ENCODE peak calls at places on chromosomes 2 and 18, in ten cellular contexts. T is cardiac muscle cell; Q is neural crest cell; P is fibroblast of mammary gland; N is HCT116; B is CD8-positive, alpha-beta T cell; U is OCI-LY7; F is foreskin fibroblast; X is CD4-positive, alpha-beta T cell; H is GM20000. K is an unnamed sample.

GRCh38 chr18:24089059-24089458 is 49.8 kb upstream of the CABYR start:
- DNase-seq in T (peak; percentile 32), Q (no peak), P (no peak), N (no peak), B (no peak), U (no peak), F (peak; percentile 31), X (no peak), H (no peak), K (no peak)

GRCh38 chr18:11377766-11378540 is 228.6 kb upstream of the PIEZO2 start:
- DNase-seq in T (no peak), Q (no peak), P (no peak), N (no peak), B (no peak), U (no peak), F (no peak), X (no peak), H (no peak), K (no peak)

GRCh38 chr2:50957880-50958279 is 74.1 kb downstream of the NRXN1 start:
- DNase-seq in T (no peak), Q (no peak), P (peak; percentile 48), N (no peak), B (no peak), U (no peak), F (peak; percentile 68), X (no peak), H (no peak), K (no peak)

GRCh38 chr2:195562624-195563566 is 94.1 kb upstream of the SLC39A10 start:
- DNase-seq in T (no peak), Q (no peak), P (no peak), N (no peak), B (no peak), U (peak; percentile 48), F (peak; percentile 24), X (no peak), H (no peak), K (no peak)

GRCh38 chr2:97935719-97936161 is 60.0 kb downstream of the TMEM131 start:
- DNase-seq in T (peak; percentile 29), Q (no peak), P (peak; percentile 71), N (peak; percentile 28), B (no peak), U (peak; percentile 44), F (peak; percentile 66), X (no peak), H (no peak), K (no peak)

GRCh38 chr2:24471662-24472061 is 19.4 kb upstream of the NCOA1 start:
- DNase-seq in T (no peak), Q (no peak), P (no peak), N (no peak), B (no peak), U (no peak), F (no peak), X (no peak), H (no peak), K (no peak)

GRCh38 chr2:178177066-178177679 is 17.1 kb upstream of the OSBPL6 start:
- DNase-seq in T (no peak), Q (no peak), P (peak; percentile 60), N (no peak), B (no peak), U (no peak), F (peak; percentile 58), X (no peak), H (no peak), K (no peak)

GRCh38 chr2:32925283-32925682 is 21.5 kb upstream of the LTBP1 start:
- DNase-seq in T (no peak), Q (no peak), P (no peak), N (no peak), B (no peak), U (no peak), F (no peak), X (no peak), H (no peak), K (no peak)

GRCh38 chr2:1141079-1141478 is 190.4 kb downstream of the SNTG2 start:
- DNase-seq in T (no peak), Q (no peak), P (no peak), N (no peak), B (no peak), U (no peak), F (no peak), X (no peak), H (no peak), K (no peak)

GRCh38 chr2:157874997-157875719 is 972 bp downstream of the ACVR1 start:
- DNase-seq in T (peak; percentile 45), Q (no peak), P (peak; percentile 95), N (no peak), B (no peak), U (peak; percentile 10), F (peak; percentile 91), X (peak; percentile 22), H (no peak), K (no peak)

GRCh38 chr2:202035941-202036372 is 2.3 kb downstream of the FZD7 start:
- DNase-seq in T (peak; percentile 17), Q (no peak), P (peak; percentile 7), N (no peak), B (no peak), U (no peak), F (no peak), X (no peak), H (no peak), K (no peak)

GRCh38 chr18:12608292-12608691 is 49.6 kb downstream of the SPIRE1 start:
- DNase-seq in T (no peak), Q (no peak), P (peak; percentile 70), N (no peak), B (no peak), U (no peak), F (peak; percentile 66), X (no peak), H (no peak), K (no peak)

GRCh38 chr2:3727397-3728045 is 24.1 kb downstream of the DCDC2C start:
- DNase-seq in T (no peak), Q (no peak), P (no peak), N (no peak), B (no peak), U (no peak), F (no peak), X (no peak), H (no peak), K (no peak)

GRCh38 chr18:31275722-31276463 is 42.1 kb upstream of the DSG1 start:
- DNase-seq in T (no peak), Q (no peak), P (peak; percentile 7), N (peak; percentile 18), B (no peak), U (no peak), F (no peak), X (no peak), H (no peak), K (no peak)

GRCh38 chr2:38265461-38265860 is 111.6 kb downstream of the ATL2 start:
- DNase-seq in T (no peak), Q (no peak), P (peak; percentile 43), N (no peak), B (no peak), U (no peak), F (no peak), X (no peak), H (no peak), K (no peak)

DNA sequence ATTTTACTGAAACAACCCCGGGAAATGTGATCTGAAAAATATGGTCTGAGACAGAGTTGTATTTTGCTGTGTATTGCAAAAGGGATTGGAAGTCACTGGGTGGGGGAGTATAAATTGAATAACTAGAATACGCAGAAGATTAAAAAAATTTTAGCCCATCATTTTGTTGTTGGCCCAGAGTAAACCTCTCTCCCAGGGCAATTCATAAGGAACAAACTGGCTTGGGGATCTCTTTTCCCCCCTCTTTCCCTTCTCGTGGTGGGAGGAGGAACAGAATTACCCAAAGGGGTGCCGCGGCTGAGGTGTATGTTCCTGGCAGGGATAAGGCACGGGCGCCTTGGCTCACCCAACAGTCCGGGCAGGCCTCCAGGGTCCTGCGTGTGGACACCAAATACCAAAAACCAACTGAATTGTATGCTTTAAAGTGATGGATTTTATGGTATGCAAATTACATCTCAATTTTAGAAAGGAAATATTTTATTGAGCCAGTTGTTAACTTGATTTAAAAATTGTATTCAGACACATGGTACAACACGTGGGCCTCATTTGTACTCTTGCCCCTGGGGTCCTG is 121.2 kb upstream of the SPRED2 start:
- DNase-seq in T (no peak), Q (no peak), P (no peak), N (no peak), B (no peak), U (no peak), F (no peak), X (no peak), H (no peak), K (no peak)
- TF ChIP-seq CTCF in T (no peak), Q (no peak), P (no peak), N (no peak), B (no peak), U (no peak), F (no peak), X (no peak), H (no peak), K (peak; percentile 51)

GRCh38 chr2:240269380-240269779 is 128.9 kb upstream of the OTOS start:
- DNase-seq in T (no peak), Q (no peak), P (no peak), N (no peak), B (no peak), U (no peak), F (no peak), X (no peak), H (no peak), K (no peak)
- TF ChIP-seq CTCF in T (no peak), Q (no peak), P (no peak), N (no peak), B (no peak), U (no peak), F (no peak), X (no peak), H (no peak), K (no peak)

GRCh38 chr18:67199993-67200617 is 316.4 kb downstream of the DSEL start:
- DNase-seq in T (peak; percentile 52), Q (no peak), P (peak; percentile 76), N (peak; percentile 8), B (no peak), U (peak; percentile 16), F (peak; percentile 64), X (no peak), H (peak; percentile 26), K (no peak)
- TF ChIP-seq CTCF in T (peak; percentile 67), Q (peak; percentile 88), P (peak; percentile 60), N (peak; percentile 29), B (peak; percentile 68), U (peak; percentile 68), F (peak; percentile 44), X (peak; percentile 72), H (peak; percentile 31), K (no peak)

GRCh38 chr18:78603102-78603501 is 376.5 kb upstream of the SALL3 start:
- DNase-seq in T (no peak), Q (no peak), P (no peak), N (no peak), B (no peak), U (no peak), F (no peak), X (no peak), H (no peak), K (no peak)
- TF ChIP-seq CTCF in T (no peak), Q (no peak), P (no peak), N (no peak), B (no peak), U (no peak), F (no peak), X (no peak), H (no peak), K (no peak)

GRCh38 chr2:37201766-37202165 is 5.5 kb downstream of the CEBPZOS start:
- DNase-seq in T (no peak), Q (no peak), P (peak; percentile 38), N (no peak), B (no peak), U (peak; percentile 16), F (no peak), X (no peak), H (no peak), K (peak; percentile 27)
- TF ChIP-seq CTCF in T (no peak), Q (no peak), P (no peak), N (no peak), B (no peak), U (no peak), F (no peak), X (no peak), H (no peak), K (no peak)